ENCODE peak calls at places on chromosomes 13 and 19, in five cellular contexts. One of them, this sample, is unnamed.

GRCh38 chr13:113109151-113110047 is 3.8 kb downstream of the F7 start:
- DNase-seq in germinal center: no peak
- DNase-seq in stimulated activated CD8-positive, alpha-beta memory T cell treated with anti-CD3 and anti-CD28 coated beads, Interleukin-4, amount 100 ng/mL, for 4 hours: no peak
- DNase-seq in NCI-H1105 treated with DMSO at 0.1 percent for 48 hours: no peak
- DNase-seq in kidney tubule cell: no peak
- DNase-seq in this sample: no peak

GRCh38 chr19:1451916-1452801 is 2.2 kb downstream of the APC2 start:
- DNase-seq in stimulated activated CD8-positive, alpha-beta memory T cell treated with anti-CD3 and anti-CD28 coated beads, Interleukin-4, amount 100 ng/mL, for 4 hours: no peak
- DNase-seq in kidney tubule cell: no peak
- DNase-seq in germinal center: no peak
- DNase-seq in NCI-H1105 treated with DMSO at 0.1 percent for 48 hours: no peak
- DNase-seq in this sample: peak

GRCh38 chr13:30805132-30805537 is 69.8 kb downstream of the ALOX5AP start:
- DNase-seq in NCI-H1105 treated with DMSO at 0.1 percent for 48 hours: no peak
- DNase-seq in stimulated activated CD8-positive, alpha-beta memory T cell treated with anti-CD3 and anti-CD28 coated beads, Interleukin-4, amount 100 ng/mL, for 4 hours: no peak
- DNase-seq in kidney tubule cell: no peak
- DNase-seq in germinal center: no peak
- DNase-seq in this sample: no peak

GRCh38 chr13:68152414-68152813 is 922.3 kb upstream of the PCDH9 start:
- DNase-seq in NCI-H1105 treated with DMSO at 0.1 percent for 48 hours: no peak
- DNase-seq in germinal center: no peak
- DNase-seq in kidney tubule cell: no peak
- DNase-seq in stimulated activated CD8-positive, alpha-beta memory T cell treated with anti-CD3 and anti-CD28 coated beads, Interleukin-4, amount 100 ng/mL, for 4 hours: no peak
- DNase-seq in this sample: no peak

GRCh38 chr19:46728693-46729339 is 11.9 kb upstream of the PRKD2 start:
- DNase-seq in stimulated activated CD8-positive, alpha-beta memory T cell treated with anti-CD3 and anti-CD28 coated beads, Interleukin-4, amount 100 ng/mL, for 4 hours: peak
- DNase-seq in kidney tubule cell: peak
- DNase-seq in germinal center: peak
- DNase-seq in NCI-H1105 treated with DMSO at 0.1 percent for 48 hours: no peak
- DNase-seq in this sample: peak

GRCh38 chr13:26999499-26999898 is 172.1 kb downstream of the USP12 start:
- DNase-seq in kidney tubule cell: no peak
- DNase-seq in NCI-H1105 treated with DMSO at 0.1 percent for 48 hours: no peak
- DNase-seq in germinal center: no peak
- DNase-seq in stimulated activated CD8-positive, alpha-beta memory T cell treated with anti-CD3 and anti-CD28 coated beads, Interleukin-4, amount 100 ng/mL, for 4 hours: no peak
- DNase-seq in this sample: no peak

GRCh38 chr19:47389150-47389556 is 30.2 kb downstream of the MEIS3 start:
- DNase-seq in stimulated activated CD8-positive, alpha-beta memory T cell treated with anti-CD3 and anti-CD28 coated beads, Interleukin-4, amount 100 ng/mL, for 4 hours: no peak
- DNase-seq in NCI-H1105 treated with DMSO at 0.1 percent for 48 hours: no peak
- DNase-seq in germinal center: no peak
- DNase-seq in kidney tubule cell: no peak
- DNase-seq in this sample: no peak

GRCh38 chr19:43148233-43148632 is 38.1 kb downstream of the PSG5 start:
- DNase-seq in germinal center: no peak
- DNase-seq in stimulated activated CD8-positive, alpha-beta memory T cell treated with anti-CD3 and anti-CD28 coated beads, Interleukin-4, amount 100 ng/mL, for 4 hours: no peak
- DNase-seq in NCI-H1105 treated with DMSO at 0.1 percent for 48 hours: no peak
- DNase-seq in kidney tubule cell: peak
- DNase-seq in this sample: no peak

GRCh38 chr13:97757807-97758206 is 195.7 kb upstream of the IPO5 start:
- DNase-seq in NCI-H1105 treated with DMSO at 0.1 percent for 48 hours: no peak
- DNase-seq in stimulated activated CD8-positive, alpha-beta memory T cell treated with anti-CD3 and anti-CD28 coated beads, Interleukin-4, amount 100 ng/mL, for 4 hours: no peak
- DNase-seq in kidney tubule cell: no peak
- DNase-seq in germinal center: no peak
- DNase-seq in this sample: no peak

GRCh38 chr13:20197361-20197834 is 4.7 kb upstream of the GJB2 start:
- DNase-seq in NCI-H1105 treated with DMSO at 0.1 percent for 48 hours: peak
- DNase-seq in kidney tubule cell: peak
- DNase-seq in stimulated activated CD8-positive, alpha-beta memory T cell treated with anti-CD3 and anti-CD28 coated beads, Interleukin-4, amount 100 ng/mL, for 4 hours: no peak
- DNase-seq in germinal center: peak
- DNase-seq in this sample: peak

GRCh38 chr13:49044008-49044407 is 68.3 kb downstream of the FNDC3A start:
- DNase-seq in stimulated activated CD8-positive, alpha-beta memory T cell treated with anti-CD3 and anti-CD28 coated beads, Interleukin-4, amount 100 ng/mL, for 4 hours: no peak
- DNase-seq in NCI-H1105 treated with DMSO at 0.1 percent for 48 hours: no peak
- DNase-seq in kidney tubule cell: no peak
- DNase-seq in germinal center: no peak
- DNase-seq in this sample: no peak

GRCh38 chr19:28359819-28360414 is 853.0 kb downstream of the UQCRFS1 start:
- DNase-seq in kidney tubule cell: no peak
- DNase-seq in germinal center: no peak
- DNase-seq in NCI-H1105 treated with DMSO at 0.1 percent for 48 hours: peak
- DNase-seq in stimulated activated CD8-positive, alpha-beta memory T cell treated with anti-CD3 and anti-CD28 coated beads, Interleukin-4, amount 100 ng/mL, for 4 hours: no peak
- DNase-seq in this sample: peak

GRCh38 chr19:49570997-49571676 is 9.2 kb downstream of the NOSIP start:
- DNase-seq in kidney tubule cell: no peak
- DNase-seq in germinal center: no peak
- DNase-seq in NCI-H1105 treated with DMSO at 0.1 percent for 48 hours: no peak
- DNase-seq in stimulated activated CD8-positive, alpha-beta memory T cell treated with anti-CD3 and anti-CD28 coated beads, Interleukin-4, amount 100 ng/mL, for 4 hours: no peak
- DNase-seq in this sample: no peak